ENCODE peak calls at places on chromosomes 4 and X, in eight cellular contexts. One of them, this sample, is unnamed.

GRCh38 chrX:15336023-15336413 is 695 bp upstream of the PIGA start:
- DNase-seq in astrocyte: peak; percentile 68
- DNase-seq in cardiac fibroblast: peak; percentile 77
- DNase-seq in ovary: no peak
- DNase-seq in PC-3: peak; percentile 59
- DNase-seq in lung: no peak
- DNase-seq in heart left ventricle: no peak
- DNase-seq in lower leg skin: no peak
- DNase-seq in this sample: peak; percentile 56

GRCh38 chr4:128517739-128518510 is 230.3 kb upstream of the PGRMC2 start:
- DNase-seq in astrocyte: peak; percentile 98
- DNase-seq in cardiac fibroblast: peak; percentile 96
- DNase-seq in ovary: peak; percentile 68
- DNase-seq in PC-3: peak; percentile 87
- DNase-seq in lung: peak; percentile 43
- DNase-seq in heart left ventricle: peak; percentile 79
- DNase-seq in lower leg skin: peak; percentile 84
- DNase-seq in this sample: peak; percentile 98

GRCh38 chr4:74317616-74318256 is 9.5 kb downstream of the EPGN start:
- DNase-seq in astrocyte: no peak
- DNase-seq in cardiac fibroblast: peak; percentile 79
- DNase-seq in ovary: no peak
- DNase-seq in PC-3: no peak
- DNase-seq in lung: no peak
- DNase-seq in heart left ventricle: no peak
- DNase-seq in lower leg skin: no peak
- DNase-seq in this sample: no peak

GRCh38 chr4:123616970-123617392 is 220.4 kb downstream of the SPRY1 start:
- DNase-seq in astrocyte: no peak
- DNase-seq in cardiac fibroblast: peak; percentile 90
- DNase-seq in ovary: no peak
- DNase-seq in PC-3: peak; percentile 15
- DNase-seq in lung: peak; percentile 43
- DNase-seq in heart left ventricle: peak; percentile 70
- DNase-seq in lower leg skin: no peak
- DNase-seq in this sample: peak; percentile 31

GRCh38 chr4:100362363-100362762 is 155.5 kb downstream of the EMCN start:
- DNase-seq in astrocyte: peak; percentile 22
- DNase-seq in cardiac fibroblast: peak; percentile 36
- DNase-seq in ovary: no peak
- DNase-seq in PC-3: peak; percentile 41
- DNase-seq in lung: no peak
- DNase-seq in heart left ventricle: no peak
- DNase-seq in lower leg skin: no peak
- DNase-seq in this sample: peak; percentile 18

GRCh38 chr4:140138428-140138827 is 15.6 kb downstream of the MAML3 start:
- DNase-seq in astrocyte: no peak
- DNase-seq in cardiac fibroblast: no peak
- DNase-seq in ovary: no peak
- DNase-seq in PC-3: no peak
- DNase-seq in lung: no peak
- DNase-seq in heart left ventricle: no peak
- DNase-seq in lower leg skin: no peak
- DNase-seq in this sample: no peak

GRCh38 chr4:106585920-106586349 is 217.4 kb upstream of the GIMD1 start:
- DNase-seq in astrocyte: no peak
- DNase-seq in cardiac fibroblast: peak; percentile 48
- DNase-seq in ovary: no peak
- DNase-seq in PC-3: peak; percentile 48
- DNase-seq in lung: no peak
- DNase-seq in heart left ventricle: no peak
- DNase-seq in lower leg skin: no peak
- DNase-seq in this sample: peak; percentile 41

GRCh38 chr4:177802665-177803064 is 360.4 kb upstream of the AGA start:
- DNase-seq in astrocyte: no peak
- DNase-seq in cardiac fibroblast: no peak
- DNase-seq in ovary: no peak
- DNase-seq in PC-3: peak; percentile 54
- DNase-seq in lung: no peak
- DNase-seq in heart left ventricle: no peak
- DNase-seq in lower leg skin: no peak
- DNase-seq in this sample: no peak

GRCh38 chr4:147366164-147366563 is 114.7 kb upstream of the EDNRA start:
- DNase-seq in astrocyte: no peak
- DNase-seq in cardiac fibroblast: peak; percentile 7
- DNase-seq in ovary: no peak
- DNase-seq in PC-3: no peak
- DNase-seq in lung: no peak
- DNase-seq in heart left ventricle: no peak
- DNase-seq in lower leg skin: no peak
- DNase-seq in this sample: no peak
- H3K4me3 ChIP-seq in astrocyte: no peak overlapping the region
- H3K4me3 ChIP-seq in cardiac fibroblast: no peak overlapping the region
- H3K4me3 ChIP-seq in ovary: no peak overlapping the region
- H3K4me3 ChIP-seq in PC-3: no peak overlapping the region
- H3K4me3 ChIP-seq in lung: no peak overlapping the region
- H3K4me3 ChIP-seq in heart left ventricle: no peak overlapping the region
- H3K4me3 ChIP-seq in lower leg skin: no peak overlapping the region
- H3K4me3 ChIP-seq in this sample: no peak overlapping the region

GRCh38 chr4:23959401-23960148 is 69.7 kb upstream of the PPARGC1A start:
- DNase-seq in astrocyte: no peak
- DNase-seq in cardiac fibroblast: no peak
- DNase-seq in ovary: no peak
- DNase-seq in PC-3: no peak
- DNase-seq in lung: no peak
- DNase-seq in heart left ventricle: no peak
- DNase-seq in lower leg skin: no peak
- DNase-seq in this sample: no peak

GRCh38 chr4:23956601-23957364 is 66.9 kb upstream of the PPARGC1A start:
- DNase-seq in astrocyte: no peak
- DNase-seq in cardiac fibroblast: peak; percentile 30
- DNase-seq in ovary: no peak
- DNase-seq in PC-3: no peak
- DNase-seq in lung: no peak
- DNase-seq in heart left ventricle: no peak
- DNase-seq in lower leg skin: no peak
- DNase-seq in this sample: peak; percentile 36

GRCh38 chr4:23958749-23959148 is 68.9 kb upstream of the PPARGC1A start:
- DNase-seq in astrocyte: no peak
- DNase-seq in cardiac fibroblast: no peak
- DNase-seq in ovary: no peak
- DNase-seq in PC-3: no peak
- DNase-seq in lung: no peak
- DNase-seq in heart left ventricle: no peak
- DNase-seq in lower leg skin: no peak
- DNase-seq in this sample: no peak

GRCh38 chr4:23962462-23962861 is 72.6 kb upstream of the PPARGC1A start:
- DNase-seq in astrocyte: no peak
- DNase-seq in cardiac fibroblast: no peak
- DNase-seq in ovary: no peak
- DNase-seq in PC-3: no peak
- DNase-seq in lung: no peak
- DNase-seq in heart left ventricle: no peak
- DNase-seq in lower leg skin: no peak
- DNase-seq in this sample: no peak

GRCh38 chr4:23957465-23957864 is 67.6 kb upstream of the PPARGC1A start:
- DNase-seq in astrocyte: no peak
- DNase-seq in cardiac fibroblast: no peak
- DNase-seq in ovary: no peak
- DNase-seq in PC-3: no peak
- DNase-seq in lung: no peak
- DNase-seq in heart left ventricle: no peak
- DNase-seq in lower leg skin: no peak
- DNase-seq in this sample: no peak
- TF ChIP-seq CTCF in astrocyte: no peak
- TF ChIP-seq CTCF in cardiac fibroblast: no peak
- TF ChIP-seq CTCF in ovary: no peak
- TF ChIP-seq CTCF in PC-3: no peak
- TF ChIP-seq CTCF in lung: no peak
- TF ChIP-seq CTCF in heart left ventricle: no peak
- TF ChIP-seq CTCF in lower leg skin: no peak
- TF ChIP-seq CTCF in this sample: no peak

GRCh38 chrX:154004315-154004714 is 15.4 kb downstream of the IRAK1 start:
- DNase-seq in astrocyte: no peak
- DNase-seq in cardiac fibroblast: no peak
- DNase-seq in ovary: no peak
- DNase-seq in PC-3: no peak
- DNase-seq in lung: no peak
- DNase-seq in heart left ventricle: no peak
- DNase-seq in lower leg skin: no peak
- DNase-seq in this sample: no peak

GRCh38 chrX:154006965-154007364 is 12.7 kb downstream of the IRAK1 start:
- DNase-seq in astrocyte: no peak
- DNase-seq in cardiac fibroblast: no peak
- DNase-seq in ovary: no peak
- DNase-seq in PC-3: no peak
- DNase-seq in lung: no peak
- DNase-seq in heart left ventricle: no peak
- DNase-seq in lower leg skin: no peak
- DNase-seq in this sample: no peak

GRCh38 chrX:154000051-154000450 is 19.7 kb downstream of the IRAK1 start:
- DNase-seq in astrocyte: no peak
- DNase-seq in cardiac fibroblast: no peak
- DNase-seq in ovary: no peak
- DNase-seq in PC-3: peak; percentile 5
- DNase-seq in lung: no peak
- DNase-seq in heart left ventricle: no peak
- DNase-seq in lower leg skin: no peak
- DNase-seq in this sample: no peak

GRCh38 chrX:153999359-154000037 is 20.2 kb downstream of the IRAK1 start:
- DNase-seq in astrocyte: no peak
- DNase-seq in cardiac fibroblast: no peak
- DNase-seq in ovary: no peak
- DNase-seq in PC-3: peak; percentile 12
- DNase-seq in lung: no peak
- DNase-seq in heart left ventricle: no peak
- DNase-seq in lower leg skin: no peak
- DNase-seq in this sample: no peak

DNA sequence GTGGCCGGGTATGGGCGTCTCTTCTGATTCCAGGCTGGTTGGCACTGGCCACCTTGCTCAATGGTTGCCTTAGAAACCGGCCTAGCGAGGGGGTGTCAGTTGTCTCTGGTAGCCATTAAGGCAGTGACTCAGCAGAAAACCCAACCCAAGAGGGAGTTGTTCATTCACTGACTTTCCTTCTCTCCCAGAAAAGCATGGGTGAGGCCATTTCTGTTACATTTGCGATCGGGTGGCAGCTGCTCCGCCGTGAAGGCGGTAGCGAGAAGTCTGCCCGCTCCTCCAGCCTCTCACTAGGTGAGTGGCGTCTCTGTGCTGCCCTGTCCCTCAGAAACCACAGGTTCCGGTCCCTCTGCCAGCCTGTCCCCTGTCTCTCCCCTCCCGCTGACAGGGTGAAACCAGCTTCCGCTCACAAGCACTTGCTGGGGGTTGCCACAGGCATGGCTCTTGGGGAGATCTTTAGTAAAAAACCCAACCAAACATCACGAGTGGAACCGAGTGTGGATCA is 17.4 kb downstream of the IRAK1 start:
- DNase-seq in astrocyte: peak; percentile 72
- DNase-seq in cardiac fibroblast: peak; percentile 47
- DNase-seq in ovary: no peak
- DNase-seq in PC-3: peak; percentile 9
- DNase-seq in lung: no peak
- DNase-seq in heart left ventricle: peak; percentile 52
- DNase-seq in lower leg skin: no peak
- DNase-seq in this sample: peak; percentile 86
- H3K4me3 ChIP-seq in astrocyte: no peak overlapping the region
- H3K4me3 ChIP-seq in cardiac fibroblast: no peak overlapping the region
- H3K4me3 ChIP-seq in ovary: no peak overlapping the region
- H3K4me3 ChIP-seq in PC-3: no peak overlapping the region
- H3K4me3 ChIP-seq in lung: no peak overlapping the region
- H3K4me3 ChIP-seq in heart left ventricle: no peak overlapping the region
- H3K4me3 ChIP-seq in lower leg skin: no peak overlapping the region
- H3K4me3 ChIP-seq in this sample: no peak overlapping the region

GRCh38 chr4:40856836-40857362 is 107.1 kb downstream of the NSUN7 start:
- DNase-seq in astrocyte: peak; percentile 42
- DNase-seq in cardiac fibroblast: peak; percentile 11
- DNase-seq in ovary: peak; percentile 67
- DNase-seq in PC-3: peak; percentile 51
- DNase-seq in lung: peak; percentile 68
- DNase-seq in heart left ventricle: peak; percentile 54
- DNase-seq in lower leg skin: peak; percentile 90
- DNase-seq in this sample: peak; percentile 24
- TF ChIP-seq CTCF in astrocyte: no peak
- TF ChIP-seq CTCF in cardiac fibroblast: no peak
- TF ChIP-seq CTCF in ovary: no peak
- TF ChIP-seq CTCF in PC-3: no peak
- TF ChIP-seq CTCF in lung: no peak
- TF ChIP-seq CTCF in heart left ventricle: no peak
- TF ChIP-seq CTCF in lower leg skin: no peak
- TF ChIP-seq CTCF in this sample: no peak